ENCODE peak calls at places on chromosomes 11 and 22, in four cellular contexts. V is NCI-H1092 treated with DMSO at 0.1 percent for 48 hours, F is GM20000, S is left cardiac atrium. B is an unnamed sample.

GRCh38 chr22:35777335-35777975 is 59.8 kb downstream of the APOL5 start:
- DNase-seq in F (no peak), V (no peak), S (no peak), B (no peak)

GRCh38 chr11:118007040-118007439 is 20.8 kb downstream of the IL10RA start:
- DNase-seq in S (no peak), F (no peak), V (no peak), B (no peak)

GRCh38 chr11:116962108-116962507 is 124.7 kb upstream of the APOA1 start:
- DNase-seq in V (no peak), F (no peak), S (no peak), B (no peak)

GRCh38 chr22:20012741-20013331 is 3.8 kb downstream of the ARVCF start:
- DNase-seq in F (no peak), V (no peak), S (no peak), B (no peak)

GRCh38 chr11:117972589-117973445 is 13.4 kb upstream of the IL10RA start:
- DNase-seq in V (peak; percentile 27), F (no peak), S (no peak), B (no peak)

GRCh38 chr11:12200359-12201015 is 90.1 kb downstream of the MICAL2 start:
- DNase-seq in S (peak; percentile 74), F (no peak), V (no peak), B (no peak)

GRCh38 chr22:24965822-24966626 is 13.5 kb downstream of the KIAA1671 start:
- DNase-seq in F (no peak), S (peak; percentile 48), V (no peak), B (no peak)

GRCh38 chr11:115286614-115287013 is 217.6 kb downstream of the CADM1 start:
- DNase-seq in S (no peak), V (peak; percentile 61), F (no peak), B (no peak)

GRCh38 chr11:66492161-66492865 is 12.1 kb downstream of the DPP3 start:
- DNase-seq in S (no peak), F (no peak), V (peak; percentile 9), B (no peak)

GRCh38 chr22:42304021-42304790 is 33.8 kb upstream of the TCF20 start:
- DNase-seq in F (no peak), S (no peak), V (no peak), B (no peak)

GRCh38 chr22:29478326-29479276 is 1.4 kb upstream of the NEFH start:
- DNase-seq in S (no peak), F (no peak), V (peak; percentile 20), B (no peak)

GRCh38 chr22:19658057-19658966 is 56.0 kb upstream of the SEPTIN5 start:
- DNase-seq in F (no peak), V (no peak), S (no peak), B (no peak)

GRCh38 chr11:97336064-97336463 is 946.3 kb downstream of the JRKL start:
- DNase-seq in F (no peak), V (no peak), S (no peak), B (no peak)

GRCh38 chr22:50071432-50072166 is 13.5 kb upstream of the TTLL8 start:
- DNase-seq in V (no peak), F (no peak), S (no peak), B (no peak)

GRCh38 chr11:90836031-90836430 is 613.2 kb upstream of the CHORDC1 start:
- DNase-seq in V (no peak), S (no peak), F (no peak), B (no peak)

GRCh38 chr11:15969701-15970329 is 386.5 kb downstream of the SOX6 start:
- DNase-seq in F (no peak), S (no peak), V (no peak), B (peak; percentile 35)

GRCh38 chr11:13668957-13669521 is 571 bp downstream of the FAR1 start:
- DNase-seq in V (peak; percentile 62), S (peak; percentile 25), F (peak; percentile 33), B (no peak)

B was measured in GM12878.